ENCODE peak calls at places on chromosomes 2 and 18, in four cellular contexts. I is IMR-90, Q is H1, V is neuronal stem cell. N is an unnamed sample.

GRCh38 chr2:75465317-75465998 is 95.3 kb downstream of the EVA1A start:
- DNase-seq in Q (no peak), V (no peak), I (peak), N (no peak)

GRCh38 chr2:203782262-203782976 is 76.0 kb downstream of the CD28 start:
- DNase-seq in V (peak), I (peak), Q (peak), N (peak)

GRCh38 chr2:191664823-191665222 is 13.1 kb upstream of the NABP1 start:
- DNase-seq in Q (no peak), I (no peak), V (no peak), N (no peak)

GRCh38 chr18:13461488-13461887 is 242.9 kb downstream of the LDLRAD4 start:
- DNase-seq in V (no peak), I (no peak), Q (no peak), N (no peak)

GRCh38 chr2:19362094-19362649 is 3.7 kb upstream of the OSR1 start:
- DNase-seq in V (no peak), I (peak), Q (no peak), N (no peak)

GRCh38 chr18:57845468-57846103 is 42.5 kb upstream of the ATP8B1 start:
- DNase-seq in V (no peak), I (peak), Q (no peak), N (no peak)

GRCh38 chr2:56540901-56541300 is 357.1 kb downstream of the CCDC85A start:
- DNase-seq in V (no peak), Q (no peak), I (no peak), N (no peak)

GRCh38 chr2:190359896-190360376 is 16.5 kb downstream of the INPP1 start:
- DNase-seq in V (no peak), Q (no peak), I (peak), N (no peak)

GRCh38 chr18:50638623-50639398 is 78.9 kb downstream of the MAPK4 start:
- DNase-seq in V (no peak), Q (no peak), I (no peak), N (peak)

GRCh38 chr2:122019729-122020128 is 264.3 kb downstream of the TSN start:
- DNase-seq in Q (no peak), I (no peak), V (no peak), N (no peak)

GRCh38 chr2:155810411-155810810 is 522.1 kb downstream of the NR4A2 start:
- DNase-seq in I (no peak), Q (no peak), V (no peak), N (no peak)

GRCh38 chr18:75206637-75207297 is 2.2 kb downstream of the PTGR3 start:
- DNase-seq in V (no peak), Q (no peak), I (no peak), N (no peak)
- H3K27ac ChIP-seq in V (no peak), Q (no peak), I (peak), N (no peak)

DNA sequence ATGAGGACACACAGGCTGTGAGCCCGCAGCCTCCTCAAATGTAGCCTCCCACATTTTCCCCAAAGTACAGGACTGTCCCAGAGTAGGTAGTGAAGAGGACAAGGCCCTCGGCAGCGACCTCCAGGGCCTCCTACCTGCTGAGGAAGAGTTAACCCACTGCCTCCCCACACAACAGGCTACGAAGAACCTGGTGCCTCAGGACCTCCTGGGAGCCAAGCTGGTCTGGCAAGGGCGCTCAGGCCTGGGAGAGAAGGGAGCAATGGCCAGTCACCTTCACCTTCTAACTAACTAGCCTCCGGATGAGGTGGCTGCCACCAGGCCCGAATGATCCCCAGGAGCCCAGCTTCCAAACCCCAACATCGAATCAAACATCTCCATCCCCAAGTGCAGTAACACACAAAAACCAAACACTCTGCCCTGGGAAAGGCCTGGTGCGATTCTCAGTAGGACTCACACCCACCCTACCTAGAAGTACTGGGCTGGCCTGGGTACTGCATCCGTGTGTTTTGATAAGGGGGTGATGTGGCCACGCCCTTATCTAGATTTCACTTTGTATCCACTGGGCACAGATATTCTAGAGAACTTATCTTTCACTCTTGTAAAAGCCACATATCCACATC is 9.5 kb downstream of the ERFE start:
- DNase-seq in Q (no peak), V (no peak), I (no peak), N (no peak)
- H4K91ac ChIP-seq in Q (no peak), V (no peak), I (peak), N (no peak)

DNA sequence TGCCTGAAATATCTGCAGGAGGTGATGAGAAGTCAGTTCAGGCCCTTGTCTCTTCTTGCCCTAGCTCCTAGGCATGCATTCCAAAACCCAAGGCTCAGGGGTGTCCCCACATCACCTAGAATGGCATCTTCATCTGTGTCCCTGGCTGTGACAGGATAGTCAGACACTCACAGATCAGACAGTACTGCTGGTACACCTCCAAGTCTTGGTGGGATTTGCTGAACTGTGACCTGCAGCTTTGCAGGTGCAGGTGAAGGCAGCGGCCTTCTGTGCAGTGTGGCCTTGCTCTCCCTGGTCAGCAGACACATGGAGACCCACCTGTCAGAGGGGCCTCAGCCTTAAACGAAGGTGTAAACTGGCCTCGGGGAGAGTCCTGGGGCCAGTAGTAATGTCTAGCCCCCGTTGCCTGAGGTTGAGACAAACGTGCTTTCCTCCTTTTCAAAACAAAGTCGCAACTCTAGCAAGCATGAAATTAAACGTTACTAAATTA is 42.7 kb downstream of the MBP start:
- DNase-seq in V (no peak), I (no peak), Q (no peak), N (no peak)
- H3K27ac ChIP-seq in V (no peak), I (no peak), Q (no peak), N (no peak)

DNA sequence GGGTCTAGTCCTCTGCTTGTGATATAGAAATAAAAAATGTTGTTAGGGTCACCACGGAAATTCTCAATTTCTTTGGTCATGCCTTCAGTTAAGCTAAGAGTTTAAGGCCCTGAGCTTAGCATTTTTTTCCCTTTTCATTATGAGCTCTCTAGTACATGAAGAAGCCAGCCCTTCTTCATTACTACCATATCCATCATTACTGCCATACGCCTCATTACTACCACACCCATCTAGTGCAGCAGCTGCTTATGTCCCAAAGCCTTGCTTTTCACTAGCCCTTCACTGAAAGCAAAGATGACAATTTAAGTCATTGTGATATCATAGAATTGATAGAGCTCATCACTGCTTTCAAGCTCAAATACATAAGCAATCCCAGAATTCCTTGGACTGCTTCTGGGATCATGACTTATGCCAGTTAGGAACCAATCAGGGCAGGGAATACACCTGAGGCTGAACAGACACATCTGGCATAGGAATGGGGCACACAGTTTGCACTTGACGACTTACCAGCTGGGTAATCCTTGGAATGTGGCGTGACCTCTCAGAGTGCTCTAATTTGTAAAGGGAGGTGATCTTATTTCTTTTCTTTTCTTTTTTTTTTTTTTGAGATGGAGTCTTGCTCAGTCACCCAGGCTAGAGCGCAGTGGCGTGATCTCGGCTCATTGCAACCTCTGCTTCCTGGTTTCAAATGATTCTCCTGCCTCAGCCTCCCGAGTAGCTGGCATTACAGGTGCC is 40.3 kb downstream of the SOWAHC start:
- DNase-seq in V (no peak), I (no peak), Q (no peak), N (no peak)
- H4K91ac ChIP-seq in V (no peak), I (no peak), Q (no peak), N (no peak)

GRCh38 chr18:59765343-59765742 is 68.1 kb upstream of the CCBE1 start:
- DNase-seq in Q (no peak), V (no peak), I (no peak), N (no peak)

GRCh38 chr18:59769105-59769865 is 72.1 kb upstream of the CCBE1 start:
- DNase-seq in V (no peak), Q (no peak), I (peak), N (no peak)

GRCh38 chr18:59764281-59764680 is 67.1 kb upstream of the CCBE1 start:
- DNase-seq in Q (no peak), V (no peak), I (no peak), N (no peak)

GRCh38 chr18:59763541-59764136 is 66.4 kb upstream of the CCBE1 start:
- DNase-seq in V (no peak), I (peak), Q (no peak), N (no peak)

DNA sequence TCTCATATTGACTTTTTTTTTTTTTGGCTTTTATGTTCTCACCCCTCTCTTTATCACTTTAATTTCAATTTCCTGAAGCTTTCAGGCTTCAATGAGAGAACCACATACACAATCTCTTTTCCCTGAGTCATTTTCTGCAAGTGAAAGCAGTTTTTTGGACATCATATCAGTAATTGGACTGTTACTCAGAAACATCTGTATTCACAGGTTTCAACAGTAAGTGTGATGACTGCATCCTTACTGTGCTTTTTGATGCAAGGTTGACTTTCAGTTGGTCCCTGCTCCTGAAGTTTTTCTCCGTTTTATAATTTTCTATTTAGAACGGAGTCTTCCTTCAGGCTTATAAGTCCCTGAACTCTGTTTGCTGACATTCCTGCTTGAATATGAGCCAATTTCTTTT is 70.5 kb upstream of the CCBE1 start:
- DNase-seq in Q (no peak), I (peak), V (no peak), N (no peak)
- H3K27ac ChIP-seq in Q (no peak), I (no peak), V (no peak), N (no peak)